ENCODE peak calls at places on chromosome 14, in eight cellular contexts. F, G, M, J, R, U, V and E are unnamed samples. For H3K9me2, the result is how much of the 10 kb centered on the place peaks cover.

GRCh38 chr14:85531594-85532391 is 1.8 kb downstream of the FLRT2 start:
- DNase-seq in F (peak), G (no peak), M (no peak), J (peak), R (peak), U (no peak), V (peak), E (no peak)

GRCh38 chr14:37428954-37429353 is 166.1 kb downstream of the FOXA1 start:
- DNase-seq in F (no peak), G (no peak), M (peak), J (no peak), R (no peak), U (no peak), V (peak), E (no peak)

GRCh38 chr14:65627315-65627714 is 214.8 kb downstream of the FUT8 start:
- DNase-seq in F (no peak), G (no peak), M (no peak), J (no peak), R (no peak), U (no peak), V (no peak), E (no peak)

GRCh38 chr14:63282997-63283396 is 35.7 kb downstream of the GPHB5 start:
- DNase-seq in F (no peak), G (no peak), M (no peak), J (no peak), R (peak), U (no peak), V (no peak), E (no peak)

GRCh38 chr14:76126066-76126465 is 25.7 kb upstream of the GPATCH2L start:
- DNase-seq in F (no peak), G (no peak), M (no peak), J (no peak), R (no peak), U (no peak), V (no peak), E (no peak)

GRCh38 chr14:104721704-104722431 is 2.2 kb upstream of the ADSS1 start:
- DNase-seq in F (no peak), G (no peak), M (no peak), J (no peak), R (peak), U (no peak), V (no peak), E (no peak)

GRCh38 chr14:54490448-54490805 is 1.6 kb upstream of the GMFB start:
- DNase-seq in F (no peak), G (no peak), M (peak), J (no peak), R (no peak), U (no peak), V (no peak), E (no peak)

GRCh38 chr14:54475187-54475881 is 13.4 kb downstream of the GMFB start:
- DNase-seq in F (no peak), G (no peak), M (no peak), J (no peak), R (peak), U (no peak), V (no peak), E (no peak)

GRCh38 chr14:67426161-67426560 is 14.2 kb upstream of the PLEK2 start:
- DNase-seq in F (no peak), G (no peak), M (no peak), J (no peak), R (no peak), U (peak), V (no peak), E (no peak)

GRCh38 chr14:67166450-67166853 is 22.8 kb upstream of the GARIN2 start:
- DNase-seq in F (peak), G (peak), M (peak), J (peak), R (peak), U (peak), V (peak), E (peak)

GRCh38 chr14:99564256-99564902 is 39.6 kb downstream of the CCDC85C start:
- DNase-seq in F (peak), G (no peak), M (peak), J (peak), R (peak), U (no peak), V (no peak), E (no peak)

GRCh38 chr14:51715742-51716141 is 64.0 kb downstream of the FRMD6 start:
- DNase-seq in F (no peak), G (no peak), M (no peak), J (no peak), R (no peak), U (no peak), V (no peak), E (no peak)

GRCh38 chr14:74973003-74973614 is 17.7 kb upstream of the PGF start:
- DNase-seq in F (peak), G (no peak), M (no peak), J (no peak), R (no peak), U (peak), V (no peak), E (no peak)

GRCh38 chr14:50532502-50533313 is at the start of gene MAP4K5:
- DNase-seq in F (peak), G (peak), M (peak), J (peak), R (peak), U (peak), V (peak), E (peak)

GRCh38 chr14:98198385-98198784 is 1073.6 kb downstream of the BCL11B start:
- DNase-seq in F (no peak), G (no peak), M (peak), J (no peak), R (no peak), U (peak), V (no peak), E (no peak)

GRCh38 chr14:69464379-69464778 is 20.1 kb upstream of the PLEKHD1 start:
- DNase-seq in F (no peak), G (no peak), M (no peak), J (no peak), R (peak), U (no peak), V (no peak), E (peak)

GRCh38 chr14:91381801-91382670 is 35.6 kb downstream of the CCDC88C start:
- DNase-seq in F (no peak), G (no peak), M (no peak), J (no peak), R (no peak), U (no peak), V (no peak), E (no peak)
- H3K9me2 ChIP-seq in F (under half), G (under half), M (under half), J (under half), R (under half), U (under half), V (under half), E (under half)

GRCh38 chr14:31605702-31606101 is 44.5 kb downstream of the NUBPL start:
- DNase-seq in F (no peak), G (no peak), M (no peak), J (no peak), R (no peak), U (no peak), V (no peak), E (no peak)
- H3K9me2 ChIP-seq in F (under half), G (under half), M (under half), J (under half), R (under half), U (under half), V (under half), E (under half)

GRCh38 chr14:24058260-24058950 is 6.6 kb downstream of the CARMIL3 start:
- DNase-seq in F (peak), G (no peak), M (peak), J (peak), R (peak), U (peak), V (peak), E (peak)

GRCh38 chr14:24056800-24057184 is 5.0 kb downstream of the CARMIL3 start:
- DNase-seq in F (peak), G (no peak), M (peak), J (no peak), R (no peak), U (no peak), V (no peak), E (no peak)

GRCh38 chr14:24055971-24056799 is 4.4 kb downstream of the CARMIL3 start:
- DNase-seq in F (peak), G (no peak), M (no peak), J (no peak), R (no peak), U (no peak), V (no peak), E (no peak)

GRCh38 chr14:24057867-24058259 is 6.1 kb downstream of the CARMIL3 start:
- DNase-seq in F (no peak), G (no peak), M (no peak), J (no peak), R (no peak), U (no peak), V (no peak), E (no peak)

GRCh38 chr14:24057271-24057670 is 5.5 kb downstream of the CARMIL3 start:
- DNase-seq in F (peak), G (no peak), M (no peak), J (no peak), R (no peak), U (no peak), V (no peak), E (no peak)
- H3K9me2 ChIP-seq in F (under half), G (under half), M (under half), J (under half), R (under half), U (under half), V (under half), E (under half)

DNA sequence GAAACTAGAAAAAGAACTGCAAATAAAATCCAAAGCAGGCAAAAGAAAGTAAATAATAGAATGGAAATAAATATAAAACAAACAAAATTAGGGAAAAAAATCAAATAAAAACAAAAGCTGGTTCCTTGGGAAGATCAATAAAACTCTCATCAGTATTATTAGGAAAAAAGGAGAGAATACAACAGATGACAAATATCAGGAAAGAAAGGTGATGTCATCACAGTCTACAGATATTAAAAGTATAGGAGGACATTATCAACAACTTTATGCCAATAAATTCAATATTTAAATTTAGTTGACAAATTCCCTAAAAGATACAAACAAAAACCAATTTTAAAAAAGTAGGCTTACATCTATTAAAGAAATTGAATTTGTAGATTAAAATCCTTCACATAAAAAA is 107.4 kb upstream of the FOXN3 start:
- DNase-seq in F (no peak), G (no peak), M (no peak), J (no peak), R (no peak), U (no peak), V (no peak), E (no peak)
- H3K9me2 ChIP-seq in F (under half), G (under half), M (under half), J (under half), R (under half), U (under half), V (under half), E (under half)

DNA sequence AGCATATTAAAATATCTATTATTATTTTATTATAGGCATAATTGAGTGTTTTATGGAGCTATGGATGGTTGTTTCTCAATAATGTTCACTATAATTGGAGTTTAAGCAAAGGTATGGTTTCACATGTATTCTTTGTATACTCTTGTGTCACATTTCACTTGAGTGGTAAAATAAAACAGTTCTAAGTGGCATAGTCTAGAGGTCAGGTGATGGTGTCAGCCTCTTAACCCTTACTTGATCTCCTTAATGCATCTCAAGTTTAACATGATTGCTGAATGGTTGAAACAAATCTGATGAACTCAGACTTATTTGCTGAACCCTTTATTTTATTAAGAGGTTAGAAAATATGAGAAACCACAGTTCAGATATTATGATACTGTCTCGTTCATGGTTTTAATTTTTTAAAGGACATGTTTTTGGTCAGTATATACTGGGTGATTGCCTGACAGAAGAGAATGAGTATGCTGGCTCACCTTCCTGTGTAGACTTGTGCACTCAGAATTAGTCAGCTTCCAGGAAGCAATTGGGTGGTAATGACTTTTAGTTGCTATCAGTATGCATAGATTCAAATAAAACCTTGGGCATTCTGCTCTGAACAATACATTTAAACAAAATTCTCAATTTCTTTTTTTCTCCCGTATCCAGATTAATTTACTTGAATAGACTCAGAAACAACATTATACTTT is 464.6 kb downstream of the PCNX1 start:
- DNase-seq in F (no peak), G (no peak), M (peak), J (peak), R (peak), U (no peak), V (no peak), E (no peak)
- H3K9me2 ChIP-seq in F (under half), G (under half), M (under half), J (under half), R (under half), U (under half), V (under half), E (under half)

GRCh38 chr14:58200480-58200841 is 512 bp downstream of the ACTR10 start:
- DNase-seq in F (no peak), G (no peak), M (peak), J (no peak), R (peak), U (no peak), V (no peak), E (no peak)

GRCh38 chr14:58196198-58196597 is 3.8 kb upstream of the ACTR10 start:
- DNase-seq in F (no peak), G (no peak), M (no peak), J (no peak), R (no peak), U (no peak), V (no peak), E (no peak)

GRCh38 chr14:58198086-58198485 is 1.9 kb upstream of the ACTR10 start:
- DNase-seq in F (no peak), G (no peak), M (no peak), J (no peak), R (no peak), U (no peak), V (no peak), E (no peak)

GRCh38 chr14:58199726-58200479 is at the start of gene ACTR10:
- DNase-seq in F (peak), G (peak), M (peak), J (peak), R (peak), U (peak), V (peak), E (peak)
- H3K9me2 ChIP-seq in F (under half), G (under half), M (under half), J (under half), R (under half), U (under half), V (under half), E (under half)